ENCODE peak calls at places on chromosome 7, in six cellular contexts. T is CD4-positive, alpha-beta T cell; L is activated naive CD4-positive, alpha-beta T cell treated with anti-CD3 and anti-CD28 coated beads, Interleukin-2, amount 50 U/mL, for 72 hours; G is epithelial cell of prostate; E is effector memory CD8-positive, alpha-beta T cell; K is RCC 7860. F is an unnamed sample.

GRCh38 chr7:139706837-139707236 is 71.0 kb downstream of the HIPK2 start:
- DNase-seq in T (no peak), L (no peak), G (no peak), E (no peak), K (no peak), F (no peak)

GRCh38 chr7:29612596-29612995 is 49.0 kb downstream of the PRR15 start:
- DNase-seq in T (no peak), L (no peak), G (no peak), E (no peak), K (no peak), F (no peak)

GRCh38 chr7:28908775-28909174 is 49.4 kb downstream of the TRIL start:
- DNase-seq in T (no peak), L (no peak), G (no peak), E (no peak), K (no peak), F (no peak)

GRCh38 chr7:10860516-10860915 is 113.2 kb upstream of the PHF14 start:
- DNase-seq in T (no peak), L (no peak), G (no peak), E (no peak), K (no peak), F (no peak)

GRCh38 chr7:143416565-143417149 is 8.0 kb upstream of the EPHA1 start:
- DNase-seq in T (no peak), L (no peak), G (no peak), E (peak; percentile 37), K (peak; percentile 47), F (no peak)

GRCh38 chr7:140512317-140513000 is 33.2 kb upstream of the MKRN1 start:
- DNase-seq in T (no peak), L (no peak), G (no peak), E (no peak), K (no peak), F (no peak)

GRCh38 chr7:26508481-26508880 is 216.8 kb downstream of the SNX10 start:
- DNase-seq in T (no peak), L (no peak), G (no peak), E (no peak), K (no peak), F (no peak)

GRCh38 chr7:133746305-133746704 is 380.8 kb upstream of the LRGUK start:
- DNase-seq in T (no peak), L (no peak), G (peak; percentile 37), E (no peak), K (no peak), F (no peak)

GRCh38 chr7:3807825-3808224 is 506.8 kb downstream of the SDK1 start:
- DNase-seq in T (no peak), L (no peak), G (no peak), E (no peak), K (no peak), F (no peak)

GRCh38 chr7:90968871-90969270 is 295.4 kb upstream of the FZD1 start:
- DNase-seq in T (no peak), L (no peak), G (no peak), E (no peak), K (no peak), F (no peak)

GRCh38 chr7:27046854-27047549 is 48.8 kb downstream of the HOXA1 start:
- DNase-seq in T (no peak), L (no peak), G (peak; percentile 18), E (no peak), K (peak; percentile 79), F (no peak)

GRCh38 chr7:100063376-100063775 is 13.8 kb downstream of the ZSCAN21 start:
- DNase-seq in T (no peak), L (no peak), G (no peak), E (no peak), K (no peak), F (no peak)

GRCh38 chr7:145092766-145093165 is 256.9 kb upstream of the TPK1 start:
- DNase-seq in T (no peak), L (no peak), G (no peak), E (no peak), K (no peak), F (no peak)

GRCh38 chr7:48718731-48719387 is 205.5 kb upstream of the CDC14C start:
- DNase-seq in T (no peak), L (no peak), G (peak; percentile 16), E (no peak), K (no peak), F (no peak)

GRCh38 chr7:126803060-126803665 is 449.6 kb downstream of the GRM8 start:
- DNase-seq in T (no peak), L (no peak), G (peak; percentile 16), E (no peak), K (peak; percentile 59), F (no peak)

GRCh38 chr7:135463905-135464304 is 46.0 kb downstream of the CNOT4 start:
- DNase-seq in T (no peak), L (no peak), G (no peak), E (no peak), K (no peak), F (no peak)

GRCh38 chr7:139654270-139655181 is 123.3 kb downstream of the HIPK2 start:
- DNase-seq in T (no peak), L (no peak), G (no peak), E (no peak), K (no peak), F (no peak)

GRCh38 chr7:1321411-1322239 is 89.0 kb downstream of the UNCX start:
- DNase-seq in T (no peak), L (no peak), G (no peak), E (no peak), K (no peak), F (no peak)

GRCh38 chr7:121027761-121028681 is 39.5 kb downstream of the CPED1 start:
- DNase-seq in T (no peak), L (no peak), G (no peak), E (no peak), K (no peak), F (no peak)

GRCh38 chr7:46352335-46352954 is 431.4 kb upstream of the IGFBP3 start:
- DNase-seq in T (no peak), L (no peak), G (no peak), E (no peak), K (peak; percentile 72), F (no peak)

GRCh38 chr7:95471076-95471475 is 14.7 kb upstream of the ASB4 start:
- DNase-seq in T (no peak), L (no peak), G (no peak), E (no peak), K (no peak), F (no peak)

GRCh38 chr7:31603076-31603475 is 83.9 kb upstream of the PPP1R17 start:
- DNase-seq in T (no peak), L (no peak), G (no peak), E (no peak), K (no peak), F (no peak)

GRCh38 chr7:155789001-155789725 is 23.1 kb downstream of the SHH start:
- DNase-seq in T (no peak), L (no peak), G (peak; percentile 56), E (no peak), K (no peak), F (peak; percentile 48)

GRCh38 chr7:50710441-50711154 is 72.1 kb downstream of the GRB10 start:
- DNase-seq in T (no peak), L (no peak), G (no peak), E (no peak), K (no peak), F (no peak)

GRCh38 chr7:26321440-26321839 is 29.8 kb downstream of the SNX10 start:
- DNase-seq in T (no peak), L (no peak), G (no peak), E (no peak), K (peak; percentile 64), F (no peak)

GRCh38 chr7:134720091-134720935 is 59.1 kb upstream of the CALD1 start:
- DNase-seq in T (no peak), L (no peak), G (no peak), E (no peak), K (no peak), F (no peak)

GRCh38 chr7:29527709-29528108 is 35.9 kb upstream of the PRR15 start:
- DNase-seq in T (no peak), L (no peak), G (no peak), E (no peak), K (no peak), F (no peak)

GRCh38 chr7:82729172-82730030 is 285.8 kb upstream of the CACNA2D1 start:
- DNase-seq in T (no peak), L (no peak), G (no peak), E (no peak), K (peak; percentile 20), F (no peak)